ENCODE peak calls at places on chromosomes 13 and 19, in eight cellular contexts. S is GM23248; G is heart left ventricle; A is CD8-positive, alpha-beta memory T cell; Z is CD8-positive, alpha-beta T cell; C is hepatocyte; U is cardiac muscle cell; F is IMR-90. B is an unnamed sample.
A peak's percentile ranks its signal among the peaks of the same experiment; 100 is the strongest.

GRCh38 chr13:91346848-91347211 is 657 bp upstream of the MIR17HG start:
- DNase-seq in S (peak; percentile 30), G (no peak), A (peak; percentile 43), Z (peak; percentile 16), C (peak; percentile 27), U (peak; percentile 45), F (no peak), B (peak; percentile 39)

GRCh38 chr13:39023761-39024160 is 14.1 kb downstream of the PROSER1 start:
- DNase-seq in S (no peak), G (no peak), A (no peak), Z (no peak), C (peak; percentile 55), U (no peak), F (peak; percentile 54), B (no peak)

GRCh38 chr13:75415720-75416119 is 66.2 kb downstream of the TBC1D4 start:
- DNase-seq in S (peak; percentile 82), G (no peak), A (no peak), Z (no peak), C (no peak), U (no peak), F (peak; percentile 89), B (peak; percentile 47)

GRCh38 chr19:32172761-32173160 is 172.6 kb upstream of the ZNF507 start:
- DNase-seq in S (no peak), G (no peak), A (no peak), Z (no peak), C (no peak), U (no peak), F (no peak), B (no peak)

GRCh38 chr19:45402469-45403070 is 2.3 kb downstream of the PPP1R13L start:
- DNase-seq in S (peak; percentile 20), G (peak; percentile 46), A (no peak), Z (no peak), C (peak; percentile 82), U (peak; percentile 80), F (no peak), B (peak; percentile 53)

GRCh38 chr19:41690801-41691065 is 2.7 kb upstream of the CEACAM7 start:
- DNase-seq in S (no peak), G (no peak), A (no peak), Z (no peak), C (no peak), U (no peak), F (no peak), B (no peak)

GRCh38 chr19:46967578-46968018 is 52.0 kb upstream of the NPAS1 start:
- DNase-seq in S (peak; percentile 57), G (peak; percentile 74), A (peak; percentile 59), Z (peak; percentile 13), C (no peak), U (no peak), F (no peak), B (no peak)

GRCh38 chr13:27269114-27269665 is 1.4 kb upstream of the RASL11A start:
- DNase-seq in S (peak; percentile 40), G (no peak), A (no peak), Z (no peak), C (no peak), U (no peak), F (peak; percentile 28), B (no peak)

GRCh38 chr13:99281811-99282263 is 23.7 kb upstream of the GPR18 start:
- DNase-seq in S (peak; percentile 71), G (peak; percentile 42), A (peak; percentile 67), Z (no peak), C (no peak), U (no peak), F (no peak), B (no peak)

GRCh38 chr19:30293051-30293785 is 79.0 kb upstream of the ZNF536 start:
- DNase-seq in S (no peak), G (no peak), A (no peak), Z (no peak), C (no peak), U (no peak), F (no peak), B (no peak)

GRCh38 chr13:40331802-40332201 is 334.6 kb downstream of the FOXO1 start:
- DNase-seq in S (no peak), G (no peak), A (no peak), Z (no peak), C (no peak), U (no peak), F (no peak), B (no peak)

GRCh38 chr13:40333238-40333637 is 333.2 kb downstream of the FOXO1 start:
- DNase-seq in S (no peak), G (no peak), A (no peak), Z (no peak), C (no peak), U (no peak), F (no peak), B (no peak)

GRCh38 chr13:40336228-40337221 is 329.9 kb downstream of the FOXO1 start:
- DNase-seq in S (no peak), G (no peak), A (no peak), Z (no peak), C (peak; percentile 58), U (no peak), F (no peak), B (no peak)

GRCh38 chr13:40334031-40334430 is 332.4 kb downstream of the FOXO1 start:
- DNase-seq in S (no peak), G (no peak), A (no peak), Z (no peak), C (no peak), U (no peak), F (no peak), B (no peak)

GRCh38 chr13:40334616-40335015 is 331.8 kb downstream of the FOXO1 start:
- DNase-seq in S (no peak), G (no peak), A (no peak), Z (no peak), C (no peak), U (no peak), F (no peak), B (no peak)
- H3K27me3 ChIP-seq in S (no peaks in the 10 kb centered on the region), G (no peaks in the 10 kb centered on the region), A (no peaks in the 10 kb centered on the region), Z (no peaks in the 10 kb centered on the region), C (no peaks in the 10 kb centered on the region), U (no peaks in the 10 kb centered on the region), F (no peaks in the 10 kb centered on the region), B (no peaks in the 10 kb centered on the region)

DNA sequence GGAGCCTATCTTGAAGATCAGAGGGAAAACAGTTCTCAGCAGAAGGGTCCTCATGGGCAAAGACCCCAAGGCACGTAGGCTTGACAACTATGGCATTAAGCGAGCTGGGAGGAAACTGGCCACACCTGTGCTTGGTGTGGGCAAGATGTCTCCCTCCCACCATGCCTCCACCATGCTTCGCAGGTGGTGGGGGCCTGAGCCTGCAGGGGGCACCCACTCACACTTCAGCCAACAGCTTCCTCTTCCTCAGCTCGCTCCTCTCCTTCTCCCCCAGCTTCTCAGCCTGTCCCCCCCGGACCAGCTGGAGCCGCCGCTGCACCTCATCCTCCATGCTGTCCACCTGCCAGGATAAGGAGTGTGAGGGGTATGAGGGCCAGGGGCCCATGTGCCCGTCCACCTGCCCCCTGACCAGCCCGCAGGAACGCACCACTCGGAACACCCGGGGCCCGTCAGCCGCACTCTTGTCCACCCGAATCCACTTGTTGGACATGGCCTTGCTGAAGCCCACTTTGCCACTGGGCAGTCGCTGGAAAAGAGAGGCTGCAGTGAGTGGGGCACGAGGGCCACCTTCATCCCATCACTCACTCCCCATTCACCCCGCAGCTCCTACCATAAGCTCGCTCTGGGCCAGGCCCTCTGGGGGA is 3.4 kb downstream of the FARSA start:
- DNase-seq in S (no peak), G (no peak), A (no peak), Z (no peak), C (no peak), U (no peak), F (no peak), B (no peak)
- H3K27me3 ChIP-seq in S (no peaks in the 10 kb centered on the region), G (no peaks in the 10 kb centered on the region), A (no peaks in the 10 kb centered on the region), Z (no peaks in the 10 kb centered on the region), C (no peaks in the 10 kb centered on the region), U (no peaks in the 10 kb centered on the region), F (no peaks in the 10 kb centered on the region), B (no peaks in the 10 kb centered on the region)

DNA sequence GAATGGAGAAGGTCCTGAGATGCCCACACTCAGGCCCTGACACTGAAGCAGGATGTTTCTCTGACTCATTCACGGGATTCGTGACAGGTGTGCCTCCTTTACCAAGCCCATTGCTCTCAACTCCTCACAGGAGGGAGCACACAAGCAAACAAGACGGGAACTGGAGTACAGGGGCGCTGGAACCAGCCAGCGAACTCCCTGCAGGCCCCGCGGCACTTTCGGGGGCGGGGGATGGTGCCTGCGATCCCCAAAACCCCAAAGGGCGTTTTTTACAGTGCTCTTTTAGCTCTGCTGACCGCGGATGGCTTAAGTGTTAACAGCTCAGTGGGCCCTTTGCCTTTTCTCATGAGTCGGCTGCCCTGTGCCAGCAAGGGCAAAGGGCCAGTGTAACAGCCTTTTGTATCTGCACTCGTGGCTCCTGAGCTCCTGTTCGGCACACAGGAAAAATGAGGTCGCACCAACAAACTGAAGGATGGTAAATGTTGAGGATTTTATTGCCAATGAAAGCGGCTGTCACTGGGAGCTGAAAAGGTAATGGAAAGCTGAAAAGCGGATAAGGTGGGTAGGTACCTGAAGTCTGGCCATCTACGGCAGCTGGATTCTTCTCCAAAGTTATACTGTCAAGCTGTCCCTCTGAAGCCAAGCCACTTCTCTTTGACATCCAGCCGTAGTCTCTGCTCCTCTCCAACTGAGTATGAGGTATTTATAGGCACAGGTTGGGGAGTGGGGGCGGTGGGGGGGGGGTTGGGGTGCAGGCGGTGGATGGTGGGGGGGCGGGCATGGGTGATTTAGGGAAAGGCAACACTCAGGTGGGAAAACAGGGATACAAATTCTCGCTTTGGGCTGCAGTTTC is 65.0 kb upstream of the TRPC4 start:
- DNase-seq in S (no peak), G (no peak), A (no peak), Z (no peak), C (no peak), U (no peak), F (no peak), B (no peak)
- H3K27me3 ChIP-seq in S (no peaks in the 10 kb centered on the region), G (no peaks in the 10 kb centered on the region), A (no peaks in the 10 kb centered on the region), Z (no peaks in the 10 kb centered on the region), C (no peaks in the 10 kb centered on the region), U (no peaks in the 10 kb centered on the region), F (peaks cover 7% of the 10 kb centered on the region), B (peaks cover 15% of the 10 kb centered on the region)

DNA sequence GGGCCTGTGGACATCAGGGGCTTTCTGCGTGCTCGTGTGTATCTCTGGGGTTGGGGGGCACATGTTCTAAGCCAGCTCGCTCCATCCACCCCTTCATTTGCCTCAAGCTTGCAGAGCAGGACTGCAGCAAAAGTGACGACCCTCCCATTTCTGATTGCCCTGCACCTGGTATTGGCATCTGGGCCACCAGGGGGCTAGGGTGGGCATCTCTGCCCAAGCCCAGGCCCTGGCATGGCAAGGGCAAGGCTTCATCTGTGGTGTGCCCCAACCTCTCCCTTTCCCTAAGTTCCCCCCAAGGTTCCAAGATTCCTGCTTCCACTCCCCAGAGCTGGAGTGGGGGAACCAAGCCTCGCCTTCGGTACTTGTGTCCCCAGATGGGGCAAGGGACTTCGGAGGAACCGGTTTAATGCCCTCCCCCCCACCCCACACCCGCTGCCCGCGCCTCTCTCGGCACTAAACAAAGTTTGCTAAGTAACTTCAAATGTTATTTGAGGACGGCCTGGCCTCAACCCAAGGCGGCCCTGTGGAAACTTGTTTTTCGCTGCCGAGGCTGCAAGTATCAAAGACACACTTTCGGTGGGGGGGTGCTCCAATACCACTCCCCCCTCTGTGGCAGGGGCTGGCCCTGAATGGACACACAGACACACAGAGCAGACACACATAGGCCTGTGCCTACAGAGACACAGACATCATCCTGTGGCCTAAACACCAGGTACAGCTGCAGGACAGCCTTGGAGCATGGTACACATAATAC is 12.2 kb downstream of the NFIX start:
- DNase-seq in S (peak; percentile 37), G (no peak), A (no peak), Z (no peak), C (no peak), U (no peak), F (no peak), B (no peak)
- H3K27me3 ChIP-seq in S (no peaks in the 10 kb centered on the region), G (peaks cover 29% of the 10 kb centered on the region), A (peaks cover 9% of the 10 kb centered on the region), Z (peaks cover 16% of the 10 kb centered on the region), C (peaks cover 84% of the 10 kb centered on the region), U (peaks cover 100% of the 10 kb centered on the region), F (no peaks in the 10 kb centered on the region), B (no peaks in the 10 kb centered on the region)